ENCODE peak calls at places on chromosomes 4 and X, in six cellular contexts. V is mesenchymal stem cell, P is IMR-90, Z is trophoblast cell, G is H9, D is H1. I is an unnamed sample.

GRCh38 chr4:138217567-138217966 is 24.6 kb downstream of the SLC7A11 start:
- DNase-seq in V (no peak), P (no peak), Z (no peak), G (peak; percentile 42), D (no peak), I (no peak)

GRCh38 chr4:140305053-140305452 is 68.4 kb upstream of the SCOC start:
- DNase-seq in V (no peak), P (no peak), Z (no peak), G (no peak), D (peak; percentile 7), I (no peak)

GRCh38 chrX:15336023-15336413 is 695 bp upstream of the PIGA start:
- DNase-seq in V (peak; percentile 90), P (peak; percentile 84), Z (peak; percentile 80), G (no peak), D (no peak), I (no peak)

GRCh38 chrX:103398321-103398937 is 22.1 kb downstream of the BEX3 start:
- DNase-seq in V (peak; percentile 86), P (peak; percentile 86), Z (no peak), G (no peak), D (no peak), I (no peak)

GRCh38 chr4:96134806-96135205 is 294.9 kb downstream of the PDHA2 start:
- DNase-seq in V (no peak), P (no peak), Z (no peak), G (no peak), D (no peak), I (no peak)

GRCh38 chrX:15299945-15300851 is 15.2 kb downstream of the ASB11 start:
- DNase-seq in V (peak; percentile 12), P (peak; percentile 30), Z (no peak), G (no peak), D (no peak), I (peak; percentile 0)

GRCh38 chr4:112038861-112039260 is 106.4 kb upstream of the FAM241A start:
- DNase-seq in V (peak; percentile 53), P (peak; percentile 4), Z (no peak), G (no peak), D (no peak), I (no peak)

GRCh38 chr4:87843936-87844335 is 11.2 kb downstream of the MEPE start:
- DNase-seq in V (peak; percentile 97), P (peak; percentile 52), Z (peak; percentile 18), G (no peak), D (no peak), I (no peak)

GRCh38 chr4:123967360-123967759 is 570.8 kb downstream of the SPRY1 start:
- DNase-seq in V (no peak), P (no peak), Z (no peak), G (no peak), D (no peak), I (no peak)

GRCh38 chrX:11185861-11186260 is 74.7 kb downstream of the HCCS start:
- DNase-seq in V (peak; percentile 0), P (no peak), Z (no peak), G (no peak), D (no peak), I (no peak)

GRCh38 chr4:2060578-2061207 is 1.6 kb downstream of the NAT8L start:
- DNase-seq in V (no peak), P (no peak), Z (peak; percentile 15), G (peak; percentile 77), D (no peak), I (no peak)

GRCh38 chrX:68719904-68720614 is 72.6 kb downstream of the STARD8 start:
- DNase-seq in V (peak; percentile 5), P (no peak), Z (no peak), G (no peak), D (no peak), I (no peak)

GRCh38 chr4:2734618-2735017 is 21.5 kb downstream of the TNIP2 start:
- DNase-seq in V (no peak), P (no peak), Z (no peak), G (no peak), D (no peak), I (no peak)

GRCh38 chrX:151393514-151393913 is 3.5 kb upstream of the VMA21 start:
- DNase-seq in V (no peak), P (no peak), Z (no peak), G (peak; percentile 45), D (no peak), I (peak; percentile 18)

GRCh38 chr4:174739576-174739975 is 89.5 kb downstream of the GLRA3 start:
- DNase-seq in V (no peak), P (no peak), Z (no peak), G (no peak), D (no peak), I (no peak)

GRCh38 chrX:30875957-30876356 is 13.1 kb downstream of the TAB3 start:
- DNase-seq in V (peak; percentile 83), P (peak; percentile 87), Z (peak; percentile 34), G (no peak), D (no peak), I (no peak)

GRCh38 chrX:12690646-12691045 is 100.6 kb upstream of the PRPS2 start:
- DNase-seq in V (no peak), P (no peak), Z (no peak), G (no peak), D (no peak), I (no peak)

GRCh38 chrX:140524556-140524955 is 19.7 kb upstream of the SOX3 start:
- DNase-seq in V (peak; percentile 52), P (peak; percentile 55), Z (no peak), G (peak; percentile 25), D (no peak), I (no peak)

GRCh38 chrX:13110427-13111324 is 66.3 kb upstream of the FAM9C start:
- DNase-seq in V (peak; percentile 96), P (peak; percentile 92), Z (peak; percentile 56), G (no peak), D (no peak), I (no peak)

GRCh38 chr4:64464581-64464980 is 55.3 kb upstream of the TECRL start:
- DNase-seq in V (no peak), P (no peak), Z (no peak), G (no peak), D (no peak), I (no peak)

GRCh38 chrX:109484886-109485285 is 3.0 kb upstream of the GUCY2F start:
- DNase-seq in V (no peak), P (no peak), Z (no peak), G (no peak), D (no peak), I (no peak)

GRCh38 chrX:123450217-123450616 is 266.1 kb downstream of the GRIA3 start:
- DNase-seq in V (no peak), P (peak; percentile 1), Z (no peak), G (no peak), D (no peak), I (peak; percentile 0)

GRCh38 chrX:110006826-110007375 is 4.0 kb downstream of the TMEM164 start:
- DNase-seq in V (no peak), P (peak; percentile 19), Z (no peak), G (no peak), D (no peak), I (no peak)

GRCh38 chr4:29558789-29559188 is 1161.4 kb upstream of the PCDH7 start:
- DNase-seq in V (no peak), P (no peak), Z (no peak), G (no peak), D (no peak), I (no peak)

GRCh38 chr4:110823251-110823650 is 200.4 kb upstream of the PITX2 start:
- DNase-seq in V (peak; percentile 37), P (peak; percentile 60), Z (no peak), G (no peak), D (no peak), I (no peak)

GRCh38 chr4:156547891-156548290 is 423.7 kb downstream of the PDGFC start:
- DNase-seq in V (peak; percentile 63), P (peak; percentile 23), Z (no peak), G (no peak), D (no peak), I (no peak)

GRCh38 chr4:152458801-152459302 is 77.0 kb downstream of the FBXW7 start:
- DNase-seq in V (peak; percentile 61), P (peak; percentile 16), Z (no peak), G (no peak), D (no peak), I (no peak)
- H3K9ac ChIP-seq in V (no peak overlapping the region), P (no peak overlapping the region), Z (no peak overlapping the region), G (no peak overlapping the region), D (no peak overlapping the region), I (no peak overlapping the region)

DNA sequence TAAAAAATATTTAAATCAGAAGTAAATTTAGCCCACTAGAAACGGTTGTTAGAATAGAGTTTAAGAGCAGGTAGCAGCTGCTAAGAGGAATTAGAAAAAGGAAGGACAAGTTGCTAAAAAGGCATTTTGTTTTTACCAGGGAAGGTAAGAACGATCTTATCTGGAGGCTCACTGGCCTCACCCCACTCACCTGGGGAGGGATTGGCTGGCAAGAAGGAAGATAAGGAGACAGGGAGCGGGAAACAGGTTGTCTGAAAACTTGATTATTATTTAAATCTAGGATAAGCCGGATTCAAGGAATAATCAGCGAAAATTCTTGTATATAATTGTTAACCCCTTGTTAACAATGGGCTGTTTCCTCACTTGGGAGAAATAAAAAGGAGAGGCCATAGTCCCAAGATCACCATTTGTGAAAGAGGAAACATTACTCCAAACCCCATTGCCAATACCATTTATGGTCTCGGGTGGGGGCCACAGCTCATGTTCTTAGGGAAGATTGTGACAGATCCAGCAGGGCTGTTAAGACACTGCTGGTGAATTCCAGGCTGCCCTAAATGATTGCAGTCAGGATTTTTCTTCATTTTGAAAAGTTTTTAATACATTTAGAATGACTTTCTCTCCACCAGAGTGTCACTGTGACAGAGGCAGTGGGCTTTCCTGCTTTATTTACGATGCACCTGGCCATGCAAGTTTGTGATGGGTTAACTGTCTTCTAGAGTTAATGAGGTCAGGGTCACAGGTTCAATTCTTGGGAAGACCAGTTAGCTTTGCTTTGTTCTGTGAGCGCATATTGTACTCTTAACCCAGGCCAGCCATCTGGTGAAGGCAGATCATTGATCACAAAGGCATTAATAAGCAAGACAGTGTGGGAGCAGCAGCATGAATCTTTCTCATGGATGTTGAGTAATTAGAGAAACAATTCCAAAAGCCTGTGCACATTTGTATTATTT is 106.6 kb downstream of the CEP135 start:
- DNase-seq in V (peak; percentile 24), P (no peak), Z (no peak), G (no peak), D (no peak), I (peak; percentile 24)
- H2BK5ac ChIP-seq in V (no peak overlapping the region), P (no peak overlapping the region), Z (no peak overlapping the region), G (no peak overlapping the region), D (no peak overlapping the region), I (no peak overlapping the region)

GRCh38 chr4:152171556-152171955 is 364.3 kb downstream of the FBXW7 start:
- DNase-seq in V (no peak), P (no peak), Z (no peak), G (no peak), D (no peak), I (no peak)
- H3K14ac ChIP-seq in V (no peak overlapping the region), P (no peak overlapping the region), Z (no peak overlapping the region), G (no peak overlapping the region), D (no peak overlapping the region), I (no peak overlapping the region)

GRCh38 chr4:76210502-76210901 is 3.1 kb downstream of the SCARB2 start:
- DNase-seq in V (no peak), P (no peak), Z (no peak), G (no peak), D (no peak), I (no peak)

GRCh38 chr4:76208005-76208765 is 5.4 kb downstream of the SCARB2 start:
- DNase-seq in V (peak; percentile 97), P (peak; percentile 94), Z (no peak), G (no peak), D (no peak), I (no peak)

GRCh38 chr4:76212301-76212700 is 1.3 kb downstream of the SCARB2 start:
- DNase-seq in V (no peak), P (no peak), Z (no peak), G (no peak), D (no peak), I (no peak)

GRCh38 chr4:76211769-76212168 is 1.9 kb downstream of the SCARB2 start:
- DNase-seq in V (no peak), P (no peak), Z (no peak), G (no peak), D (no peak), I (no peak)

GRCh38 chr4:76209876-76210275 is 3.7 kb downstream of the SCARB2 start:
- DNase-seq in V (no peak), P (no peak), Z (no peak), G (no peak), D (no peak), I (no peak)
- H3K9ac ChIP-seq in V (peak overlapping the region; percentile 97), P (no peak overlapping the region), Z (no peak overlapping the region), G (no peak overlapping the region), D (no peak overlapping the region), I (no peak overlapping the region)